ENCODE peak calls at places on chromosomes 2 and 18, in seven cellular contexts. J, A, H, Z, U, R and X are unnamed samples. For H3K27me3, the result is how much of the 10 kb centered on the place peaks cover.

GRCh38 chr18:63859781-63860535 is 27.5 kb upstream of the SERPINB2 start:
- DNase-seq in J (no peak), A (no peak), H (no peak), Z (no peak), U (no peak), R (no peak), X (no peak)

GRCh38 chr18:51506811-51507210 is 309.3 kb upstream of the MEX3C start:
- DNase-seq in J (no peak), A (no peak), H (no peak), Z (no peak), U (no peak), R (no peak), X (no peak)

GRCh38 chr2:38690499-38691420 is 24.8 kb downstream of the GALM start:
- DNase-seq in J (peak), A (no peak), H (peak), Z (no peak), U (no peak), R (no peak), X (no peak)

GRCh38 chr2:83067947-83068346 is 1391.1 kb downstream of the SUCLG1 start:
- DNase-seq in J (no peak), A (no peak), H (no peak), Z (no peak), U (no peak), R (no peak), X (no peak)

GRCh38 chr18:62505669-62506494 is 16.9 kb upstream of the ZCCHC2 start:
- DNase-seq in J (peak), A (peak), H (no peak), Z (no peak), U (peak), R (no peak), X (no peak)

GRCh38 chr2:120620025-120620793 is 115.5 kb upstream of the GLI2 start:
- DNase-seq in J (peak), A (no peak), H (peak), Z (no peak), U (no peak), R (no peak), X (no peak)

GRCh38 chr2:234488913-234489451 is 7.9 kb downstream of the ARL4C start:
- DNase-seq in J (no peak), A (peak), H (no peak), Z (no peak), U (peak), R (no peak), X (no peak)

GRCh38 chr2:138507267-138507666 is 5.7 kb downstream of the SPOPL start:
- DNase-seq in J (no peak), A (no peak), H (no peak), Z (no peak), U (no peak), R (no peak), X (no peak)

GRCh38 chr2:160491922-160492371 is 1.7 kb downstream of the RBMS1 start:
- DNase-seq in J (peak), A (peak), H (peak), Z (no peak), U (peak), R (no peak), X (no peak)

GRCh38 chr18:56593906-56594305 is 44.5 kb downstream of the TXNL1 start:
- DNase-seq in J (peak), A (no peak), H (no peak), Z (no peak), U (no peak), R (no peak), X (no peak)

GRCh38 chr2:133633309-133633708 is 65.0 kb upstream of the NCKAP5 start:
- DNase-seq in J (no peak), A (no peak), H (no peak), Z (no peak), U (no peak), R (no peak), X (no peak)

GRCh38 chr2:53755022-53755630 is 12.5 kb upstream of the CHAC2 start:
- DNase-seq in J (no peak), A (no peak), H (peak), Z (no peak), U (no peak), R (no peak), X (no peak)

GRCh38 chr18:63150326-63150725 is 169.2 kb downstream of the BCL2 start:
- DNase-seq in J (no peak), A (no peak), H (no peak), Z (no peak), U (no peak), R (no peak), X (no peak)

GRCh38 chr2:219106251-219106650 is 45.5 kb upstream of the IHH start:
- DNase-seq in J (no peak), A (no peak), H (no peak), Z (no peak), U (no peak), R (no peak), X (no peak)

GRCh38 chr18:34913837-34914755 is 127.1 kb upstream of the MAPRE2 start:
- DNase-seq in J (peak), A (no peak), H (peak), Z (no peak), U (no peak), R (no peak), X (no peak)

GRCh38 chr2:46390036-46390435 is 89.3 kb upstream of the TMEM247 start:
- DNase-seq in J (no peak), A (no peak), H (no peak), Z (no peak), U (no peak), R (no peak), X (peak)

GRCh38 chr2:16121986-16122390 is 181.6 kb downstream of the MYCN start:
- DNase-seq in J (no peak), A (no peak), H (no peak), Z (no peak), U (no peak), R (no peak), X (no peak)

GRCh38 chr2:152847067-152847466 is 128.6 kb downstream of the ARL6IP6 start:
- DNase-seq in J (no peak), A (no peak), H (no peak), Z (no peak), U (no peak), R (no peak), X (no peak)

GRCh38 chr2:19356545-19357382 is 1.7 kb downstream of the OSR1 start:
- DNase-seq in J (peak), A (no peak), H (no peak), Z (no peak), U (no peak), R (no peak), X (no peak)
- H3K27me3 ChIP-seq in J (under half), A (half or more), H (under half), Z (half or more), U (half or more), R (under half), X (under half)

DNA sequence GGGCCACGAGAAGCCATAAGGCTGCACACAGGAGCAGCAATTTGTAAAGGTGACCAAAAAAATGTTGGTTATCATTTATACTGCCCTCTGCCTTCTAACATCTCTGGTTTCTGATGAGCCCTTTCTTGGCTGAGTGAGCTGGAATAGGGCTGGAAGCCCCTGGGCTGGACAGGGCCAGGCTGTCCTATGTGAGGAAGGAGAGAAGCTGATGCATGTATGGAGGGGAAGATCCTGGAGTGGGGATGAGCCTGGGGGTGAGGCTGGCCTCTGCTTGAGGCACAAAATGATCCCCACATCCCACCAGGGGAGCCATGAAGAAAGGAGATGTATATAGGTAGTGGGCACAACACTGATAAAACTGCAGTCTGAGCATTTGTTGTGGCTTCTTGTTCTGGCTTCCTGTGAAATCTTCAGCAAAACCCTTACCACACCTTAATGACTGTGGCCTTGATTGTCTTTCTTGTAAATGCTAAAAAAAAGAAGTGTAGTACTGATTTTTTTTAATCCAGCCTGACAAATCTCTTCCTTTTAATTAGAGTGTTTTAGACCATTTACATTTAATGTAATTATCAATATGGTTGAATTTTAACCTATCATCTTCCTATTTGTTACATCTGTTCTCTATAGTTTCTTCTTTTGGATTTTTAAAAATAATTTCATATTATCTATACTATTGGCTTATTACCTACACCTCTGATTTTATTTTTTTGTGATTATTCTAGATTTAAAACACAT is 5.6 kb downstream of the SNED1 start:
- DNase-seq in J (no peak), A (no peak), H (no peak), Z (no peak), U (no peak), R (no peak), X (no peak)
- H3K27me3 ChIP-seq in J (under half), A (under half), H (under half), Z (under half), U (under half), R (under half), X (under half)

DNA sequence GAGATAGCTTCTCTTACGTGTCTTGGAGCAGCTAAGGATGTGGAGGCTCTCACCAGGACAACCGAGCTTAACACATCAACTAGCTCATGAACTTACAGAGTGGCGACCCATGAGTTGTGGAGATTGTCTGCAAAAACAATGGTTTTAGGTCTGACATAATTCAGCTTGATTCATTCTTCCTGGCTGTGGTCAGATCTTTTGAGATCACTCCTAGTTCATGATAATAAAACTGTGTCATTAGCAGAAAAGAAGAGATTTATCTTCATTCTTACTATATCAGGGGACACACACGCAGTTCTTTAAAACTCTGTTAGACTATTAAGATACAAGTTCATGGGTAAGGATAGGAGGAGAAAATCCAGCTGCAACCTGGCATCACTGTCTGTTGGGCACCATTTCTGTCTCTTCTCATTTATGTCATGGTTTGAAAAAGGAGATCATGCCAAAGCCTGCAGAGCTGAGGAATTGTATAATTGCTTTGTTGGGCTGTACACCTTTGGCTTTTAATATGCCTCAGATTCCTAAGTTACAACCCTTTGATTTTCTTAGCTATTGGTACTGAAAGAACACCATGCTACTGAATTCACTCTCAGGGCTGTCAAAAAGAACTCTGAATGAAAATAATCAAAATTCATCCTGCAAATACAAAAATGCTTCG is 174.1 kb downstream of the ACKR3 start:
- DNase-seq in J (peak), A (no peak), H (peak), Z (no peak), U (no peak), R (no peak), X (no peak)
- H3K27me3 ChIP-seq in J (under half), A (under half), H (under half), Z (under half), U (under half), R (under half), X (under half)

DNA sequence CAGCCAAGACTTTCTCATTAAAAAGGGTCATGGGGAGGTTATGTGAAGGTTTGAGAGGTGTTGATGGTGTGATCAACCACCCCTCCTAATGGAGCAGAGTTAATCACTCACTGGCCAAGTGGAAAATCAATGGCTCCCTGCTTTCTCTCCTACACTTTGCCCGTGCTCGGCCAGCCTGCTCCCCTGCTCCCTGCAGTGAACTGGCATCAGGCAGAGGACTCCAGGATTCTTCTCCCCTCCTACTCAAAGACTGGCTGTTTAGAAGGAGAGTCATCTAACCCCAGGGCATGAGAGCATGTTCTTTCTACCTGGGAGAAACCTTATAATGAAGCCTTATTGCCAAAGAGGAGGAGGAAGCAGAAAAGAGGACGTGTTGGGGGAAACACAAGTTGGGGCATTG is 74.9 kb downstream of the SGPP2 start:
- DNase-seq in J (no peak), A (no peak), H (no peak), Z (no peak), U (no peak), R (no peak), X (no peak)
- H3K27me3 ChIP-seq in J (under half), A (under half), H (under half), Z (under half), U (under half), R (under half), X (under half)

GRCh38 chr2:84808279-84808678 is 72.6 kb downstream of the TRABD2A start:
- DNase-seq in J (peak), A (peak), H (no peak), Z (no peak), U (no peak), R (no peak), X (no peak)
- H3K27me3 ChIP-seq in J (under half), A (under half), H (under half), Z (under half), U (under half), R (under half), X (under half)

GRCh38 chr18:11591957-11592356 is 17.4 kb upstream of the SLC35G4 start:
- DNase-seq in J (no peak), A (peak), H (no peak), Z (no peak), U (no peak), R (no peak), X (no peak)
- H3K27me3 ChIP-seq in J (under half), A (under half), H (under half), Z (under half), U (under half), R (under half), X (under half)